ENCODE peak calls at places on chromosome 4, in seven cellular contexts. M is NCI-H1092 treated with DMSO at 0.1 percent for 48 hours; O is GDM1; N is stimulated activated CD8-positive, alpha-beta memory T cell treated with anti-CD3 and anti-CD28 coated beads, Interleukin-4, amount 100 ng/mL, for 24 hours; D is brain microvascular endothelial cell; F is foreskin keratinocyte; G is T1000. R is an unnamed sample.

GRCh38 chr4:2850966-2851782 is 7.5 kb downstream of the ADD1 start:
- DNase-seq in F (no peak), O (no peak), D (no peak), M (no peak), N (no peak), G (no peak), R (peak; percentile 24)

GRCh38 chr4:108051343-108051742 is 61.7 kb downstream of the HADH start:
- DNase-seq in G (no peak), D (no peak), N (no peak), O (no peak), M (no peak), F (no peak), R (no peak)

GRCh38 chr4:181301735-181302380 is 941.3 kb upstream of the TENM3 start:
- DNase-seq in F (peak; percentile 11), O (peak; percentile 12), D (peak; percentile 11), G (no peak), N (peak; percentile 0), M (peak; percentile 78), R (no peak)

GRCh38 chr4:156677656-156678055 is 293.9 kb downstream of the PDGFC start:
- DNase-seq in D (no peak), N (no peak), G (no peak), F (no peak), M (no peak), O (no peak), R (no peak)

GRCh38 chr4:102787096-102787867 is 26.5 kb upstream of the MANBA start:
- DNase-seq in M (no peak), F (no peak), G (no peak), D (peak; percentile 49), O (no peak), N (no peak), R (peak; percentile 20)

GRCh38 chr4:124997907-124998306 is 285.4 kb upstream of the ANKRD50 start:
- DNase-seq in G (no peak), O (no peak), D (no peak), F (no peak), N (no peak), M (no peak), R (no peak)

GRCh38 chr4:148214529-148215166 is 227.6 kb downstream of the NR3C2 start:
- DNase-seq in F (peak; percentile 54), D (no peak), N (no peak), G (no peak), M (no peak), O (no peak), R (no peak)

GRCh38 chr4:42654606-42655005 is 2.3 kb downstream of the ATP8A1 start:
- DNase-seq in F (peak; percentile 51), O (no peak), N (no peak), M (peak; percentile 3), G (peak; percentile 60), D (peak; percentile 56), R (no peak)

GRCh38 chr4:38894340-38894982 is 26.9 kb downstream of the FAM114A1 start:
- DNase-seq in M (no peak), O (no peak), G (no peak), N (no peak), F (no peak), D (no peak), R (no peak)

GRCh38 chr4:184473515-184474260 is 662 bp downstream of the IRF2 start:
- DNase-seq in D (peak; percentile 19), G (no peak), M (peak; percentile 52), O (no peak), F (peak; percentile 36), N (no peak), R (no peak)

GRCh38 chr4:48372272-48372671 is 30.9 kb downstream of the SLAIN2 start:
- DNase-seq in D (no peak), M (no peak), G (no peak), F (no peak), O (no peak), N (no peak), R (no peak)

GRCh38 chr4:81136161-81136910 is 78.7 kb downstream of the PRKG2 start:
- DNase-seq in D (peak; percentile 1), G (no peak), M (no peak), F (no peak), N (no peak), O (no peak), R (no peak)

GRCh38 chr4:20255823-20256222 is 4.1 kb downstream of the SLIT2 start:
- DNase-seq in N (no peak), M (peak; percentile 13), F (peak; percentile 14), G (no peak), O (no peak), D (no peak), R (no peak)

GRCh38 chr4:119746951-119747350 is 118.3 kb upstream of the PDE5A start:
- DNase-seq in N (no peak), M (no peak), D (no peak), F (no peak), O (no peak), G (no peak), R (no peak)

GRCh38 chr4:106314960-106315359 is 1.0 kb downstream of the TBCK start:
- DNase-seq in O (no peak), M (no peak), G (no peak), F (no peak), D (no peak), N (no peak), R (no peak)

GRCh38 chr4:81919810-81920209 is 448.1 kb upstream of the RASGEF1B start:
- DNase-seq in N (no peak), D (no peak), M (no peak), G (no peak), O (no peak), F (no peak), R (no peak)

GRCh38 chr4:42339935-42340406 is 57.3 kb upstream of the SHISA3 start:
- DNase-seq in N (no peak), O (no peak), F (no peak), M (no peak), G (no peak), D (peak; percentile 67), R (no peak)

GRCh38 chr4:78781925-78782324 is 5.8 kb downstream of the BMP2K start:
- DNase-seq in G (no peak), N (no peak), M (no peak), O (no peak), D (no peak), F (no peak), R (no peak)

GRCh38 chr4:155837203-155837796 is 28.8 kb downstream of the ASIC5 start:
- DNase-seq in N (no peak), O (no peak), D (no peak), F (no peak), G (no peak), M (no peak), R (no peak)

GRCh38 chr4:70993181-70994068 is at the start of gene DCK:
- DNase-seq in D (peak; percentile 66), F (peak; percentile 82), G (peak; percentile 79), O (peak; percentile 94), N (peak; percentile 84), M (peak; percentile 88), R (no peak)

GRCh38 chr4:181796502-181796901 is 446.7 kb upstream of the TENM3 start:
- DNase-seq in N (no peak), F (peak; percentile 99), O (no peak), D (peak; percentile 85), M (no peak), G (no peak), R (no peak)

GRCh38 chr4:47531241-47531953 is 46.3 kb downstream of the ATP10D start:
- DNase-seq in F (peak; percentile 96), D (peak; percentile 95), N (peak; percentile 17), G (no peak), M (no peak), O (peak; percentile 78), R (no peak)

GRCh38 chr4:33825685-33826084 is 2418.6 kb downstream of the ARAP2 start:
- DNase-seq in M (no peak), D (no peak), G (no peak), N (no peak), O (no peak), F (no peak), R (no peak)

GRCh38 chr4:118586357-118586790 is 98.8 kb upstream of the METTL14 start:
- DNase-seq in F (peak; percentile 17), M (no peak), O (no peak), D (no peak), G (no peak), N (no peak), R (no peak)

GRCh38 chr4:26263165-26263564 is 57.6 kb upstream of the RBPJ start:
- DNase-seq in O (no peak), M (no peak), N (no peak), F (no peak), D (no peak), G (no peak), R (no peak)

GRCh38 chr4:96603635-96604034 is 763.7 kb downstream of the PDHA2 start:
- DNase-seq in O (no peak), F (no peak), N (no peak), M (no peak), D (no peak), G (no peak), R (no peak)

GRCh38 chr4:24488399-24489164 is 95.8 kb downstream of the DHX15 start:
- DNase-seq in O (peak; percentile 45), G (peak; percentile 82), N (peak; percentile 42), D (peak; percentile 62), M (peak; percentile 29), F (no peak), R (no peak)

GRCh38 chr4:38050560-38051350 is 90.6 kb downstream of the PTTG2 start:
- DNase-seq in M (no peak), D (peak; percentile 18), N (no peak), F (no peak), O (no peak), G (no peak), R (no peak)

GRCh38 chr4:139658185-139658584 is 7.4 kb upstream of the MGST2 start:
- DNase-seq in O (no peak), M (no peak), G (no peak), N (no peak), F (no peak), D (no peak), R (no peak)

GRCh38 chr4:97404876-97405523 is 738.3 kb downstream of the STPG2 start:
- DNase-seq in G (no peak), N (no peak), D (no peak), F (no peak), M (no peak), O (no peak), R (no peak)

GRCh38 chr4:76589872-76590846 is 155.1 kb downstream of the SHROOM3 start:
- DNase-seq in N (no peak), F (peak; percentile 30), D (peak; percentile 96), M (no peak), G (peak; percentile 39), O (no peak), R (no peak)

GRCh38 chr4:104408893-104409292 is 85.8 kb downstream of the CXXC4 start:
- DNase-seq in G (no peak), D (no peak), F (no peak), O (no peak), M (no peak), N (no peak), R (no peak)

GRCh38 chr4:81427605-81427922 is 44.1 kb downstream of the RASGEF1B start:
- DNase-seq in M (peak; percentile 8), O (no peak), G (no peak), F (no peak), N (no peak), D (peak; percentile 2), R (no peak)

GRCh38 chr4:61740950-61741638 is 541.0 kb downstream of the ADGRL3 start:
- DNase-seq in N (no peak), D (no peak), F (no peak), O (no peak), M (peak; percentile 63), G (no peak), R (no peak)

GRCh38 chr4:1360423-1361283 is 13.6 kb downstream of the UVSSA start:
- DNase-seq in N (no peak), M (no peak), G (no peak), F (no peak), D (peak; percentile 31), O (no peak), R (no peak)

GRCh38 chr4:109682875-109683274 is 20.4 kb downstream of the CASP6 start:
- DNase-seq in D (no peak), G (no peak), N (no peak), F (no peak), M (no peak), O (no peak), R (no peak)

GRCh38 chr4:70858454-70858853 is 18.8 kb upstream of the GRSF1 start:
- DNase-seq in F (no peak), O (no peak), D (no peak), M (no peak), N (no peak), G (no peak), R (no peak)

GRCh38 chr4:47835489-47835888 is 2.4 kb downstream of the CORIN start:
- DNase-seq in F (no peak), D (peak; percentile 50), N (no peak), G (no peak), O (no peak), M (no peak), R (no peak)

R was measured in SK-N-MC.